ENCODE peak calls at places on chromosome 10, in seven cellular contexts. E, V, W, H, G, O and Y are unnamed samples.

GRCh38 chr10:43236176-43236850 is 30.6 kb downstream of the RASGEF1A start:
- DNase-seq in H (no peak), G (no peak), E (no peak), W (no peak), O (no peak), V (no peak), Y (no peak)

GRCh38 chr10:21803374-21803773 is 200.2 kb downstream of the DNAJC1 start:
- DNase-seq in H (no peak), V (no peak), O (no peak), W (no peak), E (no peak), G (no peak), Y (no peak)

GRCh38 chr10:43048301-43049051 is 28.4 kb upstream of the RET start:
- DNase-seq in V (no peak), H (no peak), O (no peak), G (no peak), E (no peak), W (peak), Y (no peak)

GRCh38 chr10:96587255-96588059 is 645 bp upstream of the TM9SF3 start:
- DNase-seq in W (peak), O (peak), G (peak), H (peak), E (peak), V (no peak), Y (no peak)

GRCh38 chr10:100745882-100746412 is 565 bp downstream of the PAX2 start:
- DNase-seq in V (no peak), O (no peak), G (no peak), H (no peak), W (no peak), E (no peak), Y (no peak)

GRCh38 chr10:31101123-31101522 is 69.5 kb upstream of the ZNF438 start:
- DNase-seq in V (no peak), O (peak), E (no peak), W (peak), G (no peak), H (no peak), Y (no peak)

GRCh38 chr10:13105184-13105583 is 5.2 kb downstream of the OPTN start:
- DNase-seq in O (peak), W (no peak), V (no peak), G (no peak), E (no peak), H (no peak), Y (no peak)

GRCh38 chr10:69961168-69961863 is 91.3 kb upstream of the MACROH2A2 start:
- DNase-seq in G (peak), O (no peak), H (no peak), E (peak), V (no peak), W (peak), Y (no peak)

GRCh38 chr10:124076334-124076733 is 17.1 kb downstream of the CHST15 start:
- DNase-seq in G (no peak), H (no peak), W (no peak), O (no peak), V (no peak), E (no peak), Y (no peak)

GRCh38 chr10:118204292-118204943 is 137.7 kb downstream of the FAM204A start:
- DNase-seq in O (no peak), V (no peak), G (no peak), E (no peak), W (peak), H (no peak), Y (no peak)

GRCh38 chr10:45064998-45065397 is 64.3 kb downstream of the ZNF22 start:
- DNase-seq in G (peak), O (no peak), H (no peak), W (no peak), V (no peak), E (no peak), Y (no peak)

GRCh38 chr10:35752469-35753450 is 110.7 kb upstream of the FZD8 start:
- DNase-seq in E (no peak), H (no peak), V (no peak), W (peak), O (no peak), G (no peak), Y (no peak)

GRCh38 chr10:1706711-1707110 is 30.6 kb downstream of the ADARB2 start:
- DNase-seq in E (no peak), V (no peak), H (no peak), O (no peak), W (no peak), G (peak), Y (no peak)

GRCh38 chr10:63671317-63671937 is 150.2 kb downstream of the REEP3 start:
- DNase-seq in O (no peak), G (no peak), E (peak), W (no peak), V (no peak), H (peak), Y (no peak)

GRCh38 chr10:72563327-72563932 is 62.4 kb downstream of the MICU1 start:
- DNase-seq in H (no peak), O (no peak), G (no peak), E (no peak), W (peak), V (no peak), Y (no peak)

GRCh38 chr10:72340510-72340895 is 14.2 kb downstream of the DNAJB12 start:
- DNase-seq in G (peak), O (no peak), E (peak), V (peak), W (peak), H (no peak), Y (no peak)

GRCh38 chr10:95628786-95629185 is 27.7 kb downstream of the ALDH18A1 start:
- DNase-seq in V (no peak), H (no peak), O (peak), G (no peak), E (no peak), W (peak), Y (no peak)

GRCh38 chr10:89700914-89701237 is 514 bp upstream of the KIF20B start:
- DNase-seq in H (no peak), W (no peak), G (no peak), E (no peak), O (no peak), V (no peak), Y (no peak)

GRCh38 chr10:93039721-93040120 is 20.9 kb upstream of the CYP26C1 start:
- DNase-seq in G (peak), W (peak), O (peak), V (peak), H (peak), E (no peak), Y (no peak)

GRCh38 chr10:50254479-50254878 is 3.2 kb upstream of the ASAH2 start:
- DNase-seq in O (no peak), W (no peak), V (no peak), H (no peak), E (no peak), G (no peak), Y (no peak)

GRCh38 chr10:79159141-79159619 is 90.4 kb downstream of the ZMIZ1 start:
- DNase-seq in E (no peak), O (no peak), V (no peak), W (peak), G (no peak), H (peak), Y (no peak)